ENCODE peak calls at places on chromosomes 13 and 19, in four cellular contexts. One of them, this sample, is unnamed. For H3K36me3, the result is how much of the 10 kb centered on the place peaks cover.

GRCh38 chr13:94088742-94089141 is 390.7 kb downstream of the DCT start:
- DNase-seq in IMR-90: no peak
- DNase-seq in thoracic aorta: no peak
- DNase-seq in mucosa of descending colon: no peak
- DNase-seq in this sample: no peak

GRCh38 chr19:55640043-55640576 is 692 bp upstream of the ZNF580 start:
- DNase-seq in IMR-90: peak
- DNase-seq in thoracic aorta: no peak
- DNase-seq in mucosa of descending colon: peak
- DNase-seq in this sample: peak

GRCh38 chr13:30898721-30899188 is 7.3 kb upstream of the MEDAG start:
- DNase-seq in IMR-90: peak
- DNase-seq in thoracic aorta: peak
- DNase-seq in mucosa of descending colon: peak
- DNase-seq in this sample: peak

GRCh38 chr19:7670150-7670784 is 1.4 kb downstream of the RETN start:
- DNase-seq in IMR-90: no peak
- DNase-seq in thoracic aorta: no peak
- DNase-seq in mucosa of descending colon: no peak
- DNase-seq in this sample: peak

GRCh38 chr19:9622531-9622930 is 1.5 kb upstream of the ZNF561 start:
- DNase-seq in IMR-90: no peak
- DNase-seq in thoracic aorta: no peak
- DNase-seq in mucosa of descending colon: no peak
- DNase-seq in this sample: no peak

GRCh38 chr19:48543121-48543710 is 8.8 kb upstream of the SULT2B1 start:
- DNase-seq in IMR-90: peak
- DNase-seq in thoracic aorta: no peak
- DNase-seq in mucosa of descending colon: peak
- DNase-seq in this sample: peak

GRCh38 chr13:24307211-24308067 is 1.9 kb upstream of the C1QTNF9 start:
- DNase-seq in IMR-90: no peak
- DNase-seq in thoracic aorta: no peak
- DNase-seq in mucosa of descending colon: peak
- DNase-seq in this sample: no peak

GRCh38 chr13:45074721-45075120 is 45.6 kb upstream of the GTF2F2 start:
- DNase-seq in IMR-90: no peak
- DNase-seq in thoracic aorta: no peak
- DNase-seq in mucosa of descending colon: no peak
- DNase-seq in this sample: no peak

GRCh38 chr13:94272038-94272437 is 207.4 kb downstream of the DCT start:
- DNase-seq in IMR-90: peak
- DNase-seq in thoracic aorta: no peak
- DNase-seq in mucosa of descending colon: no peak
- DNase-seq in this sample: no peak

GRCh38 chr13:102586615-102587014 is 10.2 kb upstream of the TPP2 start:
- DNase-seq in IMR-90: no peak
- DNase-seq in thoracic aorta: no peak
- DNase-seq in mucosa of descending colon: no peak
- DNase-seq in this sample: no peak

GRCh38 chr19:41325947-41326706 is 16.2 kb downstream of the CCDC97 start:
- DNase-seq in IMR-90: peak
- DNase-seq in thoracic aorta: no peak
- DNase-seq in mucosa of descending colon: no peak
- DNase-seq in this sample: peak

GRCh38 chr19:4844348-4845179 is 13.1 kb upstream of the TICAM1 start:
- DNase-seq in IMR-90: peak
- DNase-seq in thoracic aorta: no peak
- DNase-seq in mucosa of descending colon: no peak
- DNase-seq in this sample: no peak

DNA sequence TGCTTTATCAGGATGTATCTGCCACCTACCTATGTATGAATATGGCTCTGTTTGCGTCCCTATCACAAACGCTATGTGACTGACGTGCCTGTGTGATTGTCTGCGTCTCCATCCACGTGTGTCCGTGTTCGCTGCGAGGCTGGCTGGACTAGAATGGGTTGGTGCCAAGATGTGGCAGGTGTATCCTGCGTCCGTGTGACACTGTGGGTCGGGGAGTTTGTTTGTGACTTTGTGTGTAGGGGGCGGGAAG is 6.7 kb upstream of the HOOK2 start:
- DNase-seq in IMR-90: no peak
- DNase-seq in thoracic aorta: no peak
- DNase-seq in mucosa of descending colon: no peak
- DNase-seq in this sample: no peak
- H3K4me3 ChIP-seq in IMR-90: peak
- H3K4me3 ChIP-seq in thoracic aorta: peak
- H3K4me3 ChIP-seq in mucosa of descending colon: peak
- H3K4me3 ChIP-seq in this sample: peak

GRCh38 chr19:47086280-47086679 is 27.3 kb downstream of the ZC3H4 start:
- DNase-seq in IMR-90: no peak
- DNase-seq in thoracic aorta: no peak
- DNase-seq in mucosa of descending colon: no peak
- DNase-seq in this sample: no peak
- H3K36me3 ChIP-seq in IMR-90: half or more
- H3K36me3 ChIP-seq in thoracic aorta: half or more
- H3K36me3 ChIP-seq in mucosa of descending colon: under half
- H3K36me3 ChIP-seq in this sample: half or more

DNA sequence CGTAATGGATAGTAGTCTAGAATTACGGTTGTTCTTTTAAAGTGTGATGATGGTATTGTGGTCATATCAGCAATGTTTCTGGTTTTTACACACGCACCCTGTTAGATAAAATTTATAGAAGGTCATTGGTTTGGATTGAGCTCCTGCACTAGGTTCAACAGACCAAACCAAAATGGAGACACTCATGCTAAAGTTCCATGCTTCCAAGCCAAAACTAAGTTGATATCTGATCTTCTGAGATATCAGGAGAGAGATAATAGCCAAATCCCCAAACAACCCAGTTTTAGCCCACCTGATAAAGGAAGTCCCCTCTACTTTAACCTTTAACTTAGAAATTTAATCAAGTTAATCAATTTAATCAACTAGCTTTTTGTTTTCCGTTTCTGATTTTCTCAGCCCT is 1.2 kb downstream of the NOSIP start:
- DNase-seq in IMR-90: no peak
- DNase-seq in thoracic aorta: no peak
- DNase-seq in mucosa of descending colon: no peak
- DNase-seq in this sample: no peak
- H3K4me3 ChIP-seq in IMR-90: no peak
- H3K4me3 ChIP-seq in thoracic aorta: peak
- H3K4me3 ChIP-seq in mucosa of descending colon: no peak
- H3K4me3 ChIP-seq in this sample: peak

GRCh38 chr19:1231729-1232128 is 6.1 kb downstream of the CBARP start:
- DNase-seq in IMR-90: no peak
- DNase-seq in thoracic aorta: no peak
- DNase-seq in mucosa of descending colon: no peak
- DNase-seq in this sample: no peak
- H3K36me3 ChIP-seq in IMR-90: half or more
- H3K36me3 ChIP-seq in thoracic aorta: under half
- H3K36me3 ChIP-seq in mucosa of descending colon: under half
- H3K36me3 ChIP-seq in this sample: under half

This sample was measured in MG63.